ENCODE peak calls at places on chromosomes 3 and 15, in four cellular contexts. H is GM10248, B is cardiac muscle cell, N is neural crest cell. U is an unnamed sample.

GRCh38 chr15:68407141-68407885 is 24.6 kb downstream of the ITGA11 start:
- DNase-seq in H (no peak), B (no peak), N (no peak), U (no peak)

GRCh38 chr3:184354121-184354728 is 7.2 kb downstream of the CLCN2 start:
- DNase-seq in H (peak), B (peak), N (peak), U (peak)

GRCh38 chr3:132535575-132536441 is 61.3 kb upstream of the ACKR4 start:
- DNase-seq in H (peak), B (peak), N (peak), U (peak)

GRCh38 chr15:75823860-75824613 is 19.2 kb upstream of the UBE2Q2 start:
- DNase-seq in H (no peak), B (no peak), N (no peak), U (peak)

GRCh38 chr3:126434931-126435411 is 40.3 kb downstream of the CFAP100 start:
- DNase-seq in H (no peak), B (no peak), N (no peak), U (no peak)

GRCh38 chr15:73799466-73799865 is 46.3 kb upstream of the INSYN1 start:
- DNase-seq in H (no peak), B (no peak), N (no peak), U (no peak)

GRCh38 chr3:185823280-185824044 is 1.4 kb downstream of the IGF2BP2 start:
- DNase-seq in H (peak), B (peak), N (peak), U (peak)

GRCh38 chr3:126342991-126343661 is 14.1 kb downstream of the KLF15 start:
- DNase-seq in H (no peak), B (peak), N (peak), U (no peak)

GRCh38 chr3:102037209-102037608 is 187.9 kb downstream of the NFKBIZ start:
- DNase-seq in H (no peak), B (no peak), N (no peak), U (no peak)

GRCh38 chr3:55813268-55814097 is 326.4 kb upstream of the WNT5A start:
- DNase-seq in H (no peak), B (no peak), N (no peak), U (no peak)

GRCh38 chr3:190595807-190596206 is 81.9 kb downstream of the IL1RAP start:
- DNase-seq in H (no peak), B (no peak), N (no peak), U (no peak)

GRCh38 chr3:110940074-110940473 is 131.5 kb upstream of the NECTIN3 start:
- DNase-seq in H (no peak), B (no peak), N (no peak), U (no peak)

GRCh38 chr3:158727499-158728377 is 4.5 kb downstream of the RARRES1 start:
- DNase-seq in H (peak), B (peak), N (peak), U (peak)
- TF ChIP-seq CTCF in H (peak), B (peak), N (peak), U (peak)

GRCh38 chr15:39153058-39153457 is 427.8 kb upstream of the THBS1 start:
- DNase-seq in H (no peak), B (no peak), N (no peak), U (no peak)

GRCh38 chr15:39156166-39156565 is 424.7 kb upstream of the THBS1 start:
- DNase-seq in H (no peak), B (no peak), N (no peak), U (no peak)

GRCh38 chr15:39154776-39155175 is 426.1 kb upstream of the THBS1 start:
- DNase-seq in H (no peak), B (no peak), N (no peak), U (no peak)

GRCh38 chr15:39153718-39154117 is 427.2 kb upstream of the THBS1 start:
- DNase-seq in H (no peak), B (no peak), N (no peak), U (no peak)

GRCh38 chr15:39154136-39154770 is 426.6 kb upstream of the THBS1 start:
- DNase-seq in H (no peak), B (no peak), N (no peak), U (no peak)
- TF ChIP-seq CTCF in H (no peak), B (no peak), N (peak), U (peak)

GRCh38 chr3:46663611-46664135 is 29.8 kb downstream of the ALS2CL start:
- DNase-seq in H (peak), B (peak), N (no peak), U (peak)
- TF ChIP-seq CTCF in H (no peak), B (no peak), N (no peak), U (no peak)

DNA sequence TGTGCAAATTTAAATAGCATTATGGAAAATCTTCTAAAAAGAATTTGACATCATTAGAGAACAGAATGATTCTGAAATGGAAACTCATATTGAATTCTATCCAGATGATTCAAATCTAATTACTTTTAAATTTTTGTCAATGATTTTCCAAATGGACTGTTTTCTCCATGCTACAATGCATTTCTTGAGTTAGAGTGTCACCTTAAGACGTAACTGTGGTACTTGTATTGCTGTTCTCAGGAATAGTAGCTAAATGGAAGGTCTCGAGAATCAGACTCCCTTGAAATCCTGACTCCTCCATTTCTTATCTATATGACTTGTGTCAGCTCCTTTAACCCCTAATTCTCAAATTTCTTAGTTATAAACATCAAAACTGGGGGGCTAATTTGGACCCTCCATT is 102.3 kb downstream of the P2RY1 start:
- DNase-seq in H (no peak), B (no peak), N (no peak), U (no peak)
- TF ChIP-seq CTCF in H (peak), B (peak), N (no peak), U (no peak)

DNA sequence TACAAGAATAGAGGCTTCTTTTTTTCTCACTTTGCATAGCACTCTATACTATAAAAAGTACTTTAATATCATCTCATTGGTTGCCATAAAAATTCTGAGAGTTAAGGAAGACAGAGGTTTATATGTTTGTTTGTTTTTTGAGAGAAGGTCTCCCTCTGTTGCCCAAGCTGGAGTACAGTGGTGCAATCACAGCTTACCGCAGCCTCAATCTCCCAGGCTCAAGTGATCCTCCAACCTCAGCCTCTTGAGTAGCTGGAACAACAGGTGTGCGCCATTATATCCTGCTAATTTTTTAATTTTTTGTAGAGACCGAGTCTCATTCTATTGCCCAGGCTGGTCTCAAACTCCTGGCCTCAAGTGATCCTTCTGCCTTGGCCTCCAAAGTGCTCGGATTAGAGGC is 250.2 kb downstream of the LPP start:
- DNase-seq in H (no peak), B (no peak), N (no peak), U (no peak)
- TF ChIP-seq CTCF in H (no peak), B (no peak), N (no peak), U (no peak)

U was measured in endothelial cell.